ENCODE peak calls at places on chromosomes 1 and 21, in seven cellular contexts. O is fibroblast of lung, V is GM23338, D is prostate gland, Z is psoas muscle, C is PC-3, M is adrenal gland. K is an unnamed sample. For H3K36me3 and H3K4me1, the result is how much of the 10 kb centered on the place peaks cover.

GRCh38 chr1:21742578-21742977 is 40.4 kb downstream of the USP48 start:
- DNase-seq in O (no peak), V (no peak), D (no peak), Z (no peak), C (no peak), M (no peak), K (no peak)

GRCh38 chr1:68221971-68222355 is 10.4 kb downstream of the WLS start:
- DNase-seq in O (peak), V (no peak), D (no peak), Z (no peak), C (peak), M (no peak), K (no peak)

GRCh38 chr1:112093372-112093694 is 103.9 kb upstream of the KCND3 start:
- DNase-seq in O (no peak), V (no peak), D (no peak), Z (no peak), C (no peak), M (no peak), K (no peak)

GRCh38 chr1:115404936-115405335 is 66.9 kb upstream of the NGF start:
- DNase-seq in O (no peak), V (peak), D (no peak), Z (no peak), C (no peak), M (no peak), K (no peak)

GRCh38 chr21:41059871-41060270 is 108.1 kb upstream of the BACE2 start:
- DNase-seq in O (no peak), V (no peak), D (no peak), Z (no peak), C (no peak), M (no peak), K (no peak)

GRCh38 chr1:212285685-212286436 is 651 bp downstream of the PPP2R5A start:
- DNase-seq in O (peak), V (peak), D (peak), Z (peak), C (peak), M (peak), K (peak)

GRCh38 chr1:39509360-39510009 is 18.0 kb downstream of the BMP8A start:
- DNase-seq in O (peak), V (peak), D (no peak), Z (peak), C (no peak), M (peak), K (no peak)

GRCh38 chr1:1925437-1926345 is 6.6 kb upstream of the TMEM52 start:
- DNase-seq in O (no peak), V (no peak), D (no peak), Z (no peak), C (no peak), M (no peak), K (peak)

GRCh38 chr1:165408518-165408917 is 36.4 kb downstream of the RXRG start:
- DNase-seq in O (peak), V (peak), D (no peak), Z (no peak), C (peak), M (peak), K (peak)

GRCh38 chr1:37724575-37724974 is 32.3 kb downstream of the CDCA8 start:
- DNase-seq in O (no peak), V (no peak), D (no peak), Z (no peak), C (no peak), M (no peak), K (no peak)

GRCh38 chr1:168101336-168101735 is 35.4 kb downstream of the GPR161 start:
- DNase-seq in O (no peak), V (no peak), D (no peak), Z (no peak), C (no peak), M (no peak), K (no peak)

GRCh38 chr1:109425902-109426277 is 358 bp downstream of the PSMA5 start:
- DNase-seq in O (peak), V (peak), D (no peak), Z (peak), C (peak), M (peak), K (no peak)

GRCh38 chr1:199931666-199932377 is 95.7 kb upstream of the NR5A2 start:
- DNase-seq in O (peak), V (peak), D (no peak), Z (no peak), C (peak), M (peak), K (no peak)

DNA sequence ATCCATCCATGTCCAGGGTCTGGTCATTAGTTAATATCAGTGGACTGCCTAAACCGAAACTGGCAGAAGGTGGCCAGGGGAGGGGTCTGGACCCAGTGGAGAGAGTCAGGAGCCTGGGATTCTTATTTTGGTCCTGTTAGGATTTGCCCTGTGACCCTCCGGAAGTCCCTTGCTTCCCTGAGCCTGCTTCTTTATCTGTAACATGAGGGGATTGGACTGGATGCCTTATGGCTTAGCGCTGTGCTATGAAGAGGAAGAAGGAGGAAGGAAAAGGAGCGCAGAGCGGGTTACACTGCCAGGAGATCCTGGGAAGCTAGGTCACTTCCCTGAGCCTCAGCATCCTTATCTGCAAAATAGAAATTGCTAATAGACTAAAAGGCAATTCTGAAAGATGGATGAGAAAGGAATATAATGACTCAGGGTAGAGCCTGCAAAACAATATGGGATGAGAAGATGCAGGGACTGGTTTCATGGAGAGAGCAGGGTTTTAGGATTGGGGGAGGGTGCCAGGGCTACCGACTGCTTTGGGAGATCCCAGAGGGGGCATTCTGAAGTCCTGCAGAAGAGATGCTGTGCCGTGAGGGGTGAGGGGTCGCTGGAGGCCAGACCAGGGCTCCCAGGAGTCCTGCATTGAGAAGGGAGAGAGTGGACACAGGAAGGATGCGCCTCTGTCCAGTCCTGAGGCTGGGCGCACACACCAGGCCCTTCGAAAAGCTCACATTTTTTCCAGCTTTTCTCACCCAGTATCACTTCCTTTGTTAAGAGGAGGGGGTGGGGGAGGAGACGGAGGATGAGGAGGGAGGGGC is 457 bp upstream of the ADORA1 start:
- DNase-seq in O (no peak), V (no peak), D (no peak), Z (no peak), C (no peak), M (no peak), K (no peak)
- TF ChIP-seq CTCF in O (no peak), V (no peak), D (no peak), Z (no peak), C (no peak), M (no peak), K (no peak)

DNA sequence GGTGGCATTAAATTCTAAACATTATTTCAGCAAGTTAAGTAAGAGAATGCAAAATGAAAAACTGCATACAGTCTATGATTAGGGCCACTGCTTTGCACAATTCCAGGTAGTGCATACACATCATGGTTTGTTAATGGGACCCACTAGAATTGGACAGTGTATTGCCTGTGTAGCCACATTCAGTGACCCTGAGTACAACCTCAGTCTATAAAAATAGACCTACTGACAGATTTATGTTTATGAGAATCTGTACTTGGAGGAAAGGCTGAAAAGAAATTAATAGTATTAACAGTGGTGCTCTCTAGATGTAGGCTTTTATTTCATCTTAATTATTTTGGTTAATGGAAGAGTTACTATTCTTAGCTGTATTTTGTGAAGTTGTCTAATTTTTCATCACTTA is 18.8 kb downstream of the UAP1 start:
- DNase-seq in O (no peak), V (no peak), D (no peak), Z (no peak), C (no peak), M (no peak), K (no peak)
- H3K36me3 ChIP-seq in O (under half), V (under half), D (under half), Z (under half), C (half or more), M (under half), K (under half)

GRCh38 chr1:119327066-119327435 is 41.5 kb upstream of the HAO2 start:
- DNase-seq in O (no peak), V (peak), D (no peak), Z (no peak), C (no peak), M (peak), K (no peak)
- H3K4me1 ChIP-seq in O (under half), V (half or more), D (under half), Z (under half), C (under half), M (under half), K (under half)

GRCh38 chr1:15272782-15273127 is 25.7 kb downstream of the FHAD1 start:
- DNase-seq in O (no peak), V (no peak), D (no peak), Z (no peak), C (no peak), M (no peak), K (no peak)
- TF ChIP-seq CTCF in O (no peak), V (no peak), D (no peak), Z (no peak), C (no peak), M (no peak), K (no peak)

DNA sequence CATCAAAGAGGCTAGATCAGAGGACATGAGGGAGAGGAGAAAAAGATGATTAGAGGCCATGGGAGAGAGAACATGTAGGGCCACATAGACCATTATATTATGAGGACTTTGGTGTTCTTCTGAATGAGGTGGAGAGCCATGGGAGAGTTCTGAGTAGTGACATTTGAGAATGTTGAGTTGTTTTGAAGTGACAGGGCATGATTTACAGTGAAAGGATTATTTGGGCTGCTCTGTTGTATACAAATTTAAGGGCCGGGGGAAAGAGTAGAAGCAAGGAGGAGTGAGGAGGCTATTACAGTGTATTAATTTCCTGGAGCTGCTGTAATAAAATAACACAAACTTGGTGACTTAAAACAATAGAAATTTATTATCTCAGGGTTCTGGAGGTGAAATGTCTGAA is 102.6 kb upstream of the RGS4 start:
- DNase-seq in O (no peak), V (no peak), D (no peak), Z (no peak), C (no peak), M (no peak), K (no peak)
- H3K36me3 ChIP-seq in O (under half), V (under half), D (under half), Z (under half), C (under half), M (under half), K (under half)

DNA sequence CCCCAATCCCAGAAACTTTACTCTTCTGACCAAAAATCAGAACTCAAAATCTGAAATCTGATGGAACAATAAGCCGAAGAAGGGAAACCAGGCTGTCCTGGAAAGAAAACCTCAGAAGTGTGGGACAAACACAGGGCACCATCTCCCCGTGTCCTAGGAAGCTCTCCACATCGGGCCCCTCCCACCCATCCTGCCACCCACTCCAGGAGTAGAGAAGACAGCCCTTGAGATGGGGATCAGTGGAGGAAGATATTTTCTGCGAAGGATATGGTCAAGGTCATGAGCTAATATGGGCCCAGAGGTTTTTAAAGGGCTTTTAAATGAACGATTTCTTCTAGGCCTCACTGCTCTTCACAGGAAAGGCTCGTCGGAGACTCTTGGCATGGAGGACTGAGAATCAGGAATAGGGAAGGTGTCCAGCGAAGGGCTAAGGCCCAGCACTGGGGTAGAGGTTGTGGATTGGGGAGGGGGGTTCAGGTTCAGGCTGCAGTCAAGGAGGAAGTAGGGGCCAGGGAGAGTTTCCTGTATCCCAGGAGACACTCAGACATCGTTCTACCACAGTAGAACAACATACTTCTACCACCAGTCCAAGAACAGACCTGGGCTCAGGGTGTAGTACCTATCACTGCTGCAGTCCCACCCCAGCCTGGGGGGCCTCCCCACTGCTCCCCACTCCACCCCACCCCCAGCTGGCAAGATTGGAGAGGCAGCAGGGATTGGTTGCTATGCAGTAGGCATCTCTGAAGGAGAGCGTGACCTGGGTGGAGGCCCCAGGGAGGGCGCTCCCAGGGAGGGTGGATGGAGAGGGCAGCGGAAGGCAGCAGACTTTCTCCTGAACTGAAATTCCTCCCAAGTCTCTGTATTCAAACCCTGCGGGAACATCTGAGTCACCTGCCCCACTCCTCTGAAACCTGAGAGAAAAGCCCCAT is 1.2 kb upstream of the S100A5 start:
- DNase-seq in O (no peak), V (no peak), D (no peak), Z (no peak), C (no peak), M (no peak), K (no peak)
- H3K4me1 ChIP-seq in O (under half), V (under half), D (under half), Z (under half), C (half or more), M (under half), K (under half)

GRCh38 chr21:42239973-42240372 is 21.0 kb downstream of the ABCG1 start:
- DNase-seq in O (no peak), V (no peak), D (no peak), Z (no peak), C (no peak), M (no peak), K (no peak)
- TF ChIP-seq CTCF in O (no peak), V (peak), D (no peak), Z (no peak), C (peak), M (no peak), K (no peak)

GRCh38 chr1:25809283-25809926 is 9.4 kb downstream of the SELENON start:
- DNase-seq in O (no peak), V (no peak), D (peak), Z (no peak), C (no peak), M (no peak), K (no peak)
- H3K36me3 ChIP-seq in O (under half), V (under half), D (under half), Z (under half), C (under half), M (under half), K (under half)

GRCh38 chr1:23533288-23534130 is 2.5 kb upstream of the E2F2 start:
- DNase-seq in O (no peak), V (no peak), D (no peak), Z (no peak), C (peak), M (no peak), K (no peak)
- H3K4me1 ChIP-seq in O (under half), V (under half), D (under half), Z (under half), C (under half), M (under half), K (under half)